ENCODE peak calls at places on chromosomes 5 and 9, in six cellular contexts. P, I, W, R, G and A are unnamed samples.

GRCh38 chr9:90290716-90291485 is 351.7 kb downstream of the DIRAS2 start:
- DNase-seq in P (no peak), I (no peak), W (peak; percentile 61), R (no peak), G (no peak), A (no peak)

GRCh38 chr9:94250456-94250855 is 8.6 kb upstream of the ZNF169 start:
- DNase-seq in P (no peak), I (no peak), W (no peak), R (no peak), G (peak; percentile 16), A (no peak)

GRCh38 chr5:103472820-103473219 is 89.8 kb downstream of the NUDT12 start:
- DNase-seq in P (no peak), I (no peak), W (peak; percentile 42), R (no peak), G (peak; percentile 71), A (no peak)

GRCh38 chr5:137466888-137467287 is 32.2 kb downstream of the SPOCK1 start:
- DNase-seq in P (peak; percentile 14), I (no peak), W (peak; percentile 20), R (no peak), G (peak; percentile 10), A (no peak)

GRCh38 chr5:135944967-135945560 is 9.7 kb downstream of the LECT2 start:
- DNase-seq in P (peak; percentile 56), I (no peak), W (peak; percentile 89), R (no peak), G (peak; percentile 80), A (peak; percentile 40)

GRCh38 chr5:29382735-29383280 is 1810.7 kb upstream of the CDH6 start:
- DNase-seq in P (no peak), I (no peak), W (no peak), R (no peak), G (no peak), A (no peak)

GRCh38 chr9:105475302-105475701 is 27.5 kb downstream of the FSD1L start:
- DNase-seq in P (no peak), I (no peak), W (peak; percentile 52), R (no peak), G (peak; percentile 52), A (no peak)

GRCh38 chr5:143061161-143061945 is 291.2 kb downstream of the ARHGAP26 start:
- DNase-seq in P (no peak), I (no peak), W (peak; percentile 79), R (no peak), G (peak; percentile 89), A (no peak)

GRCh38 chr5:173314166-173314952 is 13.9 kb downstream of the STC2 start:
- DNase-seq in P (no peak), I (no peak), W (no peak), R (peak; percentile 25), G (peak; percentile 39), A (no peak)

GRCh38 chr5:54718647-54719046 is 201.1 kb downstream of the SNX18 start:
- DNase-seq in P (peak; percentile 19), I (no peak), W (peak; percentile 52), R (no peak), G (peak; percentile 59), A (peak; percentile 55)

GRCh38 chr5:3268760-3269330 is 326.8 kb upstream of the IRX1 start:
- DNase-seq in P (no peak), I (no peak), W (no peak), R (no peak), G (no peak), A (no peak)

GRCh38 chr9:112774006-112774996 is 23.7 kb downstream of the SNX30 start:
- DNase-seq in P (no peak), I (no peak), W (no peak), R (no peak), G (no peak), A (no peak)

GRCh38 chr9:10059044-10059443 is 553.8 kb downstream of the PTPRD start:
- DNase-seq in P (peak; percentile 20), I (no peak), W (peak; percentile 12), R (no peak), G (no peak), A (no peak)

GRCh38 chr5:28346696-28347095 is 1308.3 kb upstream of the CDH9 start:
- DNase-seq in P (no peak), I (no peak), W (no peak), R (no peak), G (no peak), A (no peak)

GRCh38 chr5:130687085-130687733 is 477.8 kb downstream of the HINT1 start:
- DNase-seq in P (no peak), I (no peak), W (no peak), R (no peak), G (no peak), A (no peak)

GRCh38 chr5:65290677-65291076 is 191.0 kb downstream of the ADAMTS6 start:
- DNase-seq in P (no peak), I (no peak), W (no peak), R (no peak), G (peak; percentile 47), A (no peak)